ENCODE peak calls at places on chromosomes 3 and 15, in five cellular contexts. K, I, U, P and G are unnamed samples.

GRCh38 chr3:188974856-188975611 is 196.7 kb upstream of the TPRG1 start:
- DNase-seq in K (peak), I (no peak), U (peak), P (peak), G (peak)

GRCh38 chr3:102904629-102905028 is 469.8 kb downstream of the ZPLD1 start:
- DNase-seq in K (no peak), I (no peak), U (no peak), P (no peak), G (no peak)

GRCh38 chr15:43204016-43204901 is 16.6 kb downstream of the EPB42 start:
- DNase-seq in K (peak), I (peak), U (peak), P (peak), G (peak)

GRCh38 chr3:122515856-122516255 is 1.1 kb upstream of the KPNA1 start:
- DNase-seq in K (no peak), I (no peak), U (no peak), P (no peak), G (no peak)

GRCh38 chr3:53812434-53812833 is 33.8 kb downstream of the CHDH start:
- DNase-seq in K (peak), I (no peak), U (no peak), P (no peak), G (no peak)

GRCh38 chr3:174907027-174907426 is 47.9 kb downstream of the NAALADL2 start:
- DNase-seq in K (no peak), I (no peak), U (no peak), P (peak), G (no peak)

GRCh38 chr15:94607176-94607654 is 375.9 kb downstream of the MCTP2 start:
- DNase-seq in K (no peak), I (no peak), U (no peak), P (peak), G (peak)

GRCh38 chr3:191094057-191094456 is 105.0 kb upstream of the OSTN start:
- DNase-seq in K (no peak), I (peak), U (peak), P (peak), G (no peak)

GRCh38 chr3:184765730-184766074 is 46.3 kb upstream of the VPS8 start:
- DNase-seq in K (peak), I (no peak), U (no peak), P (no peak), G (no peak)

GRCh38 chr3:50370594-50370993 is 11.3 kb upstream of the TMEM115 start:
- DNase-seq in K (no peak), I (no peak), U (no peak), P (peak), G (no peak)
- TF ChIP-seq CTCF in K (no peak), I (peak), U (peak), P (peak), G (no peak)

GRCh38 chr3:129936757-129937156 is 37.8 kb upstream of the TRH start:
- DNase-seq in K (no peak), I (peak), U (peak), P (peak), G (peak)

GRCh38 chr3:129937717-129938116 is 36.8 kb upstream of the TRH start:
- DNase-seq in K (no peak), I (no peak), U (no peak), P (no peak), G (no peak)

GRCh38 chr3:129934234-129935123 is 40.0 kb upstream of the TRH start:
- DNase-seq in K (peak), I (no peak), U (peak), P (peak), G (peak)

GRCh38 chr3:129940086-129940485 is 34.4 kb upstream of the TRH start:
- DNase-seq in K (no peak), I (no peak), U (no peak), P (no peak), G (peak)

GRCh38 chr3:129938140-129938930 is 36.2 kb upstream of the TRH start:
- DNase-seq in K (no peak), I (no peak), U (no peak), P (no peak), G (peak)
- TF ChIP-seq CTCF in K (no peak), I (peak), U (peak), P (no peak), G (no peak)

DNA sequence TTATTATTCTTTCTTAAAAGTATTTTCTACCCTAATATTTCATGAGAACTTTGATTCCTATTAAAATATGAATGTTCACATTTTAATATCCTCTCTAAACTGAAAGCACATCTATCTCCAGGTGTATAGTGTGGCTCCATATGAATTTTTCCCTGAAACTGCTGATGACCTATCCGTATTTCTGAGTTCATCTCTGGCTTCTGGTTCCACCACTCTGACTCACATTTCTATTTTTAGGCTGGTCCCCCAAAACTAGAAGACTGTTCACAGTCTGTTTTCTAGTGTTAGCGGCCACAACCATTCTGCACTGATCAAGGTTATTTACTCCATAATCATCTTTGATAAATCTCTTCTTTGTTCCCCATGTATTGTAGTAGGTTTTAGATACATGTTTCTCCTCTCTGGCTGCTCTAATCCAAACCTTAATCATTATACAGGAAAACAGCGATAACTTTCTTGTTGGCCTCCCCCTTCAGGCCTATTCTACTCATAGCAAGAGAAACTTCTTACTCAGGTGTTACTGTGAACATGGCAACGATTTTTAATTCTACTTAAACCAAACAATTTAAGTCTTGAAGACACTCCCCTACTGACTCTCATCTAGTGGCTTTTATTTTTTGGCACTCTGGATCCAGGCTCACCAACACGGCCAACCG is 12.8 kb downstream of the ADPGK start:
- DNase-seq in K (peak), I (no peak), U (no peak), P (no peak), G (no peak)
- TF ChIP-seq CTCF in K (peak), I (peak), U (peak), P (peak), G (no peak)

GRCh38 chr3:141651405-141651804 is 86.7 kb upstream of the RNF7 start:
- DNase-seq in K (no peak), I (no peak), U (no peak), P (no peak), G (no peak)

GRCh38 chr3:141652349-141652748 is 85.7 kb upstream of the RNF7 start:
- DNase-seq in K (no peak), I (no peak), U (no peak), P (no peak), G (no peak)

GRCh38 chr3:141649871-141650270 is 88.2 kb upstream of the RNF7 start:
- DNase-seq in K (no peak), I (no peak), U (no peak), P (no peak), G (no peak)

GRCh38 chr3:141648055-141648910 is 89.8 kb upstream of the RNF7 start:
- DNase-seq in K (no peak), I (no peak), U (no peak), P (no peak), G (no peak)

DNA sequence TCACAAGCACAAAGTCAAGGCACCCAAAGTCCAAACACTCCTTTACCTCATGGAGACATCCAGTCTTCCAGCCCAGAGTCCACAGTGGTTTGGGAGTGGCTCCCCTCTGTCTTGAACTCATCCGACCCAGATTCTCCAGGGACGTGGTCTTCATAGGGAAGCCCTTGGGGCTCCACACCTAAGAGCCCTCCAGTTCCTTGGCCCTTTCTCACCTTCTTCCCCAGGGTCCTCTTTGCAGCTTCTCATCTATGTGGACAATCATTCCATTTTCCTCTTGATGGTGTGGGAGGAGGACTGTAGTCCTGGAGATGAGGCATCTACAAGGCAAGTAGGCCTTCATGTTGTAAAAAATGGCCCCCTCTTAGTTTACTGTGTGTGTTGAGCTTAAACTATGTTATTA is 87.3 kb upstream of the RNF7 start:
- DNase-seq in K (no peak), I (no peak), U (no peak), P (no peak), G (no peak)
- TF ChIP-seq CTCF in K (no peak), I (no peak), U (no peak), P (no peak), G (no peak)

GRCh38 chr15:80093854-80094418 is 34.5 kb downstream of the ZFAND6 start:
- DNase-seq in K (no peak), I (no peak), U (no peak), P (no peak), G (peak)

GRCh38 chr15:80087104-80087503 is 27.6 kb downstream of the ZFAND6 start:
- DNase-seq in K (no peak), I (no peak), U (no peak), P (no peak), G (no peak)

GRCh38 chr15:80090041-80090440 is 30.6 kb downstream of the ZFAND6 start:
- DNase-seq in K (no peak), I (no peak), U (no peak), P (no peak), G (no peak)

GRCh38 chr15:80095511-80095910 is 36.0 kb downstream of the ZFAND6 start:
- DNase-seq in K (no peak), I (no peak), U (no peak), P (no peak), G (no peak)

GRCh38 chr15:80090879-80091503 is 31.5 kb downstream of the ZFAND6 start:
- DNase-seq in K (no peak), I (no peak), U (no peak), P (no peak), G (no peak)
- TF ChIP-seq CTCF in K (peak), I (peak), U (peak), P (peak), G (peak)